ENCODE peak calls at places on chromosomes 3 and 15, in four cellular contexts. One of them, this sample, is unnamed.
A peak's percentile ranks its signal among the peaks of the same experiment; 100 is the strongest.

GRCh38 chr3:58464875-58465274 is 27.0 kb upstream of the KCTD6 start:
- DNase-seq in K562: no peak
- DNase-seq in Peyer's patch: no peak
- DNase-seq in bronchial epithelial cell: no peak
- DNase-seq in this sample: no peak

GRCh38 chr3:192652731-192653130 is 74.6 kb downstream of the FGF12 start:
- DNase-seq in K562: no peak
- DNase-seq in Peyer's patch: no peak
- DNase-seq in bronchial epithelial cell: peak; percentile 5
- DNase-seq in this sample: no peak

GRCh38 chr3:101849714-101850326 is 506 bp downstream of the NFKBIZ start:
- DNase-seq in K562: peak; percentile 55
- DNase-seq in Peyer's patch: peak; percentile 42
- DNase-seq in bronchial epithelial cell: no peak
- DNase-seq in this sample: no peak

GRCh38 chr3:179196098-179196497 is 47.9 kb downstream of the PIK3CA start:
- DNase-seq in K562: no peak
- DNase-seq in Peyer's patch: no peak
- DNase-seq in bronchial epithelial cell: no peak
- DNase-seq in this sample: no peak

GRCh38 chr3:69129531-69129930 is 7.1 kb upstream of the LMOD3 start:
- DNase-seq in K562: no peak
- DNase-seq in Peyer's patch: no peak
- DNase-seq in bronchial epithelial cell: no peak
- DNase-seq in this sample: no peak

GRCh38 chr15:76065267-76065666 is 5.5 kb downstream of the TMEM266 start:
- DNase-seq in K562: no peak
- DNase-seq in Peyer's patch: no peak
- DNase-seq in bronchial epithelial cell: no peak
- DNase-seq in this sample: no peak

GRCh38 chr15:62430056-62430455 is 265.0 kb upstream of the C2CD4B start:
- DNase-seq in K562: no peak
- DNase-seq in Peyer's patch: no peak
- DNase-seq in bronchial epithelial cell: no peak
- DNase-seq in this sample: no peak

GRCh38 chr3:124149774-124150173 is 157.8 kb upstream of the ROPN1 start:
- DNase-seq in K562: no peak
- DNase-seq in Peyer's patch: no peak
- DNase-seq in bronchial epithelial cell: no peak
- DNase-seq in this sample: no peak

GRCh38 chr15:90531147-90531546 is 1.4 kb downstream of the CRTC3 start:
- DNase-seq in K562: no peak
- DNase-seq in Peyer's patch: no peak
- DNase-seq in bronchial epithelial cell: no peak
- DNase-seq in this sample: no peak

GRCh38 chr3:171874251-171874679 is 31.1 kb downstream of the TMEM212 start:
- DNase-seq in K562: no peak
- DNase-seq in Peyer's patch: no peak
- DNase-seq in bronchial epithelial cell: peak; percentile 85
- DNase-seq in this sample: peak; percentile 93

GRCh38 chr3:66272016-66272415 is 51.2 kb downstream of the SLC25A26 start:
- DNase-seq in K562: no peak
- DNase-seq in Peyer's patch: no peak
- DNase-seq in bronchial epithelial cell: no peak
- DNase-seq in this sample: no peak

GRCh38 chr15:66850078-66850991 is 148.3 kb downstream of the SMAD6 start:
- DNase-seq in K562: peak; percentile 80
- DNase-seq in Peyer's patch: no peak
- DNase-seq in bronchial epithelial cell: no peak
- DNase-seq in this sample: no peak

GRCh38 chr15:51077565-51078153 is 17.0 kb downstream of the TNFAIP8L3 start:
- DNase-seq in K562: peak; percentile 71
- DNase-seq in Peyer's patch: peak; percentile 66
- DNase-seq in bronchial epithelial cell: peak; percentile 35
- DNase-seq in this sample: no peak

GRCh38 chr15:88736204-88736603 is 67.0 kb upstream of the ACAN start:
- DNase-seq in K562: no peak
- DNase-seq in Peyer's patch: no peak
- DNase-seq in bronchial epithelial cell: no peak
- DNase-seq in this sample: no peak

GRCh38 chr3:98188553-98188952 is 22.1 kb downstream of the OR5H15 start:
- DNase-seq in K562: no peak
- DNase-seq in Peyer's patch: no peak
- DNase-seq in bronchial epithelial cell: peak; percentile 5
- DNase-seq in this sample: no peak

GRCh38 chr3:134929976-134930375 is 134.9 kb downstream of the EPHB1 start:
- DNase-seq in K562: no peak
- DNase-seq in Peyer's patch: no peak
- DNase-seq in bronchial epithelial cell: no peak
- DNase-seq in this sample: no peak

GRCh38 chr3:156465222-156465621 is 89.7 kb downstream of the SSR3 start:
- DNase-seq in K562: no peak
- DNase-seq in Peyer's patch: no peak
- DNase-seq in bronchial epithelial cell: no peak
- DNase-seq in this sample: no peak

GRCh38 chr3:88263417-88264116 is 113.8 kb downstream of the C3orf38 start:
- DNase-seq in K562: no peak
- DNase-seq in Peyer's patch: no peak
- DNase-seq in bronchial epithelial cell: no peak
- DNase-seq in this sample: no peak

GRCh38 chr3:27507111-27507510 is 22.9 kb upstream of the SLC4A7 start:
- DNase-seq in K562: no peak
- DNase-seq in Peyer's patch: no peak
- DNase-seq in bronchial epithelial cell: peak; percentile 69
- DNase-seq in this sample: no peak

GRCh38 chr3:184773341-184774186 is 38.4 kb upstream of the VPS8 start:
- DNase-seq in K562: no peak
- DNase-seq in Peyer's patch: no peak
- DNase-seq in bronchial epithelial cell: no peak
- DNase-seq in this sample: no peak

GRCh38 chr3:49016414-49017228 is 1.8 kb downstream of the DALRD3 start:
- DNase-seq in K562: no peak
- DNase-seq in Peyer's patch: no peak
- DNase-seq in bronchial epithelial cell: no peak
- DNase-seq in this sample: no peak

GRCh38 chr3:155382396-155383042 is 89.0 kb upstream of the STRIT1 start:
- DNase-seq in K562: peak; percentile 85
- DNase-seq in Peyer's patch: peak; percentile 17
- DNase-seq in bronchial epithelial cell: peak; percentile 63
- DNase-seq in this sample: peak; percentile 52

GRCh38 chr3:128922804-128923459 is 43.5 kb downstream of the ACAD9 start:
- DNase-seq in K562: no peak
- DNase-seq in Peyer's patch: peak; percentile 42
- DNase-seq in bronchial epithelial cell: no peak
- DNase-seq in this sample: no peak

GRCh38 chr3:59812778-59813558 is 763.1 kb upstream of the CFAP20DC start:
- DNase-seq in K562: no peak
- DNase-seq in Peyer's patch: no peak
- DNase-seq in bronchial epithelial cell: no peak
- DNase-seq in this sample: no peak

GRCh38 chr3:148643389-148643840 is 54.3 kb upstream of the AGTR1 start:
- DNase-seq in K562: no peak
- DNase-seq in Peyer's patch: no peak
- DNase-seq in bronchial epithelial cell: peak; percentile 30
- DNase-seq in this sample: no peak

GRCh38 chr15:46091860-46092450 is 457.1 kb downstream of the SQOR start:
- DNase-seq in K562: peak; percentile 34
- DNase-seq in Peyer's patch: no peak
- DNase-seq in bronchial epithelial cell: peak; percentile 3
- DNase-seq in this sample: peak; percentile 15

GRCh38 chr15:66997212-66997611 is 68.2 kb upstream of the SMAD3 start:
- DNase-seq in K562: no peak
- DNase-seq in Peyer's patch: no peak
- DNase-seq in bronchial epithelial cell: peak; percentile 63
- DNase-seq in this sample: peak; percentile 20

GRCh38 chr15:39357478-39358268 is 223.2 kb upstream of the THBS1 start:
- DNase-seq in K562: no peak
- DNase-seq in Peyer's patch: no peak
- DNase-seq in bronchial epithelial cell: no peak
- DNase-seq in this sample: no peak

GRCh38 chr15:89964555-89964954 is 36.6 kb upstream of the ZNF710 start:
- DNase-seq in K562: no peak
- DNase-seq in Peyer's patch: no peak
- DNase-seq in bronchial epithelial cell: no peak
- DNase-seq in this sample: no peak

GRCh38 chr3:146072824-146073223 is 88.2 kb downstream of the PLOD2 start:
- DNase-seq in K562: no peak
- DNase-seq in Peyer's patch: no peak
- DNase-seq in bronchial epithelial cell: no peak
- DNase-seq in this sample: no peak

GRCh38 chr3:67946446-67946845 is 292.0 kb upstream of the SUCLG2 start:
- DNase-seq in K562: no peak
- DNase-seq in Peyer's patch: no peak
- DNase-seq in bronchial epithelial cell: no peak
- DNase-seq in this sample: no peak

GRCh38 chr3:81554805-81555204 is 206.6 kb downstream of the GBE1 start:
- DNase-seq in K562: no peak
- DNase-seq in Peyer's patch: no peak
- DNase-seq in bronchial epithelial cell: no peak
- DNase-seq in this sample: no peak

GRCh38 chr3:17442332-17443049 is 299.9 kb downstream of the TBC1D5 start:
- DNase-seq in K562: peak; percentile 78
- DNase-seq in Peyer's patch: no peak
- DNase-seq in bronchial epithelial cell: peak; percentile 17
- DNase-seq in this sample: no peak

GRCh38 chr3:50356553-50356952 is 2.8 kb downstream of the TMEM115 start:
- DNase-seq in K562: peak; percentile 80
- DNase-seq in Peyer's patch: no peak
- DNase-seq in bronchial epithelial cell: peak; percentile 44
- DNase-seq in this sample: no peak

GRCh38 chr3:55875137-55875536 is 388.0 kb upstream of the WNT5A start:
- DNase-seq in K562: no peak
- DNase-seq in Peyer's patch: no peak
- DNase-seq in bronchial epithelial cell: no peak
- DNase-seq in this sample: no peak

GRCh38 chr3:112984485-112984884 is 6.3 kb upstream of the GTPBP8 start:
- DNase-seq in K562: no peak
- DNase-seq in Peyer's patch: peak; percentile 58
- DNase-seq in bronchial epithelial cell: peak; percentile 14
- DNase-seq in this sample: no peak

GRCh38 chr3:62918131-62918530 is 42.9 kb upstream of the CADPS start:
- DNase-seq in K562: no peak
- DNase-seq in Peyer's patch: no peak
- DNase-seq in bronchial epithelial cell: no peak
- DNase-seq in this sample: no peak

GRCh38 chr3:31523543-31523942 is 9.2 kb upstream of the STT3B start:
- DNase-seq in K562: no peak
- DNase-seq in Peyer's patch: no peak
- DNase-seq in bronchial epithelial cell: peak; percentile 26
- DNase-seq in this sample: no peak
- H3K4me3 ChIP-seq in K562: no peak overlapping the region
- H3K4me3 ChIP-seq in Peyer's patch: no peak overlapping the region
- H3K4me3 ChIP-seq in bronchial epithelial cell: no peak overlapping the region
- H3K4me3 ChIP-seq in this sample: no peak overlapping the region

GRCh38 chr3:41418961-41419691 is 219.8 kb downstream of the CTNNB1 start:
- DNase-seq in K562: peak; percentile 3
- DNase-seq in Peyer's patch: no peak
- DNase-seq in bronchial epithelial cell: peak; percentile 70
- DNase-seq in this sample: no peak
- TF ChIP-seq CTCF in K562: no peak
- TF ChIP-seq CTCF in Peyer's patch: no peak
- TF ChIP-seq CTCF in bronchial epithelial cell: no peak
- TF ChIP-seq CTCF in this sample: no peak

GRCh38 chr3:197355713-197356112 is 57.3 kb upstream of the DLG1 start:
- DNase-seq in K562: no peak
- DNase-seq in Peyer's patch: no peak
- DNase-seq in bronchial epithelial cell: no peak
- DNase-seq in this sample: no peak

GRCh38 chr3:197353867-197354180 is 55.4 kb upstream of the DLG1 start:
- DNase-seq in K562: no peak
- DNase-seq in Peyer's patch: no peak
- DNase-seq in bronchial epithelial cell: no peak
- DNase-seq in this sample: no peak

GRCh38 chr3:197353001-197353866 is 54.8 kb upstream of the DLG1 start:
- DNase-seq in K562: no peak
- DNase-seq in Peyer's patch: no peak
- DNase-seq in bronchial epithelial cell: no peak
- DNase-seq in this sample: no peak

GRCh38 chr3:197356275-197356674 is 57.9 kb upstream of the DLG1 start:
- DNase-seq in K562: no peak
- DNase-seq in Peyer's patch: no peak
- DNase-seq in bronchial epithelial cell: no peak
- DNase-seq in this sample: no peak

GRCh38 chr3:197354195-197355059 is 56.0 kb upstream of the DLG1 start:
- DNase-seq in K562: no peak
- DNase-seq in Peyer's patch: no peak
- DNase-seq in bronchial epithelial cell: no peak
- DNase-seq in this sample: no peak
- H3K4me3 ChIP-seq in K562: no peak overlapping the region
- H3K4me3 ChIP-seq in Peyer's patch: no peak overlapping the region
- H3K4me3 ChIP-seq in bronchial epithelial cell: no peak overlapping the region
- H3K4me3 ChIP-seq in this sample: peak overlapping the region; percentile 3

GRCh38 chr3:72976182-72976825 is 20.3 kb upstream of the PPP4R2 start:
- DNase-seq in K562: no peak
- DNase-seq in Peyer's patch: no peak
- DNase-seq in bronchial epithelial cell: peak; percentile 71
- DNase-seq in this sample: no peak

GRCh38 chr3:72974956-72975355 is 21.7 kb upstream of the PPP4R2 start:
- DNase-seq in K562: no peak
- DNase-seq in Peyer's patch: no peak
- DNase-seq in bronchial epithelial cell: peak; percentile 70
- DNase-seq in this sample: no peak

GRCh38 chr3:72973786-72974185 is 22.8 kb upstream of the PPP4R2 start:
- DNase-seq in K562: no peak
- DNase-seq in Peyer's patch: no peak
- DNase-seq in bronchial epithelial cell: peak; percentile 51
- DNase-seq in this sample: no peak

GRCh38 chr3:72977463-72977862 is 19.1 kb upstream of the PPP4R2 start:
- DNase-seq in K562: no peak
- DNase-seq in Peyer's patch: no peak
- DNase-seq in bronchial epithelial cell: no peak
- DNase-seq in this sample: no peak

DNA sequence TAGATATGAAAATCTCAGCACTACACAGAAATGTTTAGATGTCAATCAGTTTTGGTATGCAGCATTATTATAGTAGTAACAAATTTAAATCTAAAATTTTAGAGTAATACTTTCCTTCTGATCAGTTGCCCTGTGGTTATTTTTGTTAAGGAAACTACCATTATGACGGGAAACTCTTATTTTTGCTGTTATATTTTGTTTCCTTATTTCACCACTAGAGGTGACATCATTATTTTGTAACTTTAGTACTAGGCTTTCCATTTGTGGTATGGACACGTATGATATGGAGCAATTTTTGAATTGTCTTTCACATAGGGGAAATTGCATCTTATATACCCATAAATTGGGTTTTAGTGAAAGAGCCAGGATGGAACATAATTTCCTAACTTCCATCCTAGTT is 19.6 kb upstream of the PPP4R2 start:
- DNase-seq in K562: no peak
- DNase-seq in Peyer's patch: no peak
- DNase-seq in bronchial epithelial cell: peak; percentile 61
- DNase-seq in this sample: no peak
- TF ChIP-seq CTCF in K562: no peak
- TF ChIP-seq CTCF in Peyer's patch: peak; percentile 14
- TF ChIP-seq CTCF in bronchial epithelial cell: no peak
- TF ChIP-seq CTCF in this sample: no peak

This sample was measured in HFF-Myc.